ENCODE peak calls at places on chromosomes 5 and 9, in seven cellular contexts. F, T, M, U, G, J and D are unnamed samples.

GRCh38 chr9:114465906-114466900 is 39.1 kb downstream of the WHRN start:
- DNase-seq in F (no peak), T (no peak), M (no peak), U (no peak), G (no peak), J (no peak), D (no peak)

GRCh38 chr5:30401479-30402058 is 791.9 kb upstream of the CDH6 start:
- DNase-seq in F (no peak), T (peak), M (peak), U (peak), G (no peak), J (peak), D (peak)

GRCh38 chr9:108991479-108991878 is 21.8 kb downstream of the CTNNAL1 start:
- DNase-seq in F (no peak), T (no peak), M (no peak), U (peak), G (no peak), J (peak), D (no peak)

GRCh38 chr9:75912951-75913350 is 22.5 kb downstream of the PCSK5 start:
- DNase-seq in F (no peak), T (no peak), M (no peak), U (no peak), G (no peak), J (no peak), D (no peak)

GRCh38 chr9:108119530-108120113 is 630.1 kb upstream of the KLF4 start:
- DNase-seq in F (no peak), T (no peak), M (no peak), U (no peak), G (no peak), J (peak), D (no peak)

GRCh38 chr5:179238628-179238970 is 106.7 kb downstream of the ADAMTS2 start:
- DNase-seq in F (no peak), T (no peak), M (no peak), U (no peak), G (no peak), J (no peak), D (no peak)

GRCh38 chr5:34762321-34762871 is 76.6 kb upstream of the TTC23L start:
- DNase-seq in F (no peak), T (no peak), M (no peak), U (no peak), G (no peak), J (peak), D (no peak)

GRCh38 chr5:113125371-113125770 is 148.8 kb downstream of the DCP2 start:
- DNase-seq in F (no peak), T (no peak), M (no peak), U (no peak), G (no peak), J (peak), D (no peak)

GRCh38 chr5:174789596-174789995 is 65.2 kb downstream of the MSX2 start:
- DNase-seq in F (no peak), T (no peak), M (no peak), U (no peak), G (no peak), J (no peak), D (no peak)

GRCh38 chr5:89073045-89073444 is 190.1 kb upstream of the MEF2C start:
- DNase-seq in F (no peak), T (no peak), M (no peak), U (no peak), G (no peak), J (no peak), D (no peak)

GRCh38 chr5:67809589-67809988 is 406.0 kb upstream of the PIK3R1 start:
- DNase-seq in F (no peak), T (no peak), M (no peak), U (no peak), G (no peak), J (no peak), D (peak)

GRCh38 chr5:144812770-144813169 is 642.1 kb downstream of the KCTD16 start:
- DNase-seq in F (peak), T (no peak), M (no peak), U (peak), G (no peak), J (peak), D (peak)

GRCh38 chr5:71719092-71719964 is at the start of gene CARTPT:
- DNase-seq in F (no peak), T (peak), M (no peak), U (no peak), G (no peak), J (peak), D (no peak)

GRCh38 chr5:125481506-125482455 is 735.3 kb upstream of the ZNF608 start:
- DNase-seq in F (no peak), T (no peak), M (no peak), U (no peak), G (no peak), J (no peak), D (no peak)

GRCh38 chr5:78638423-78638822 is 10.1 kb downstream of the LHFPL2 start:
- DNase-seq in F (peak), T (peak), M (peak), U (peak), G (no peak), J (peak), D (peak)

GRCh38 chr9:33106372-33106771 is 29.9 kb upstream of the SMU1 start:
- DNase-seq in F (no peak), T (no peak), M (no peak), U (no peak), G (no peak), J (no peak), D (no peak)

GRCh38 chr5:51860532-51861018 is 477.3 kb downstream of the ISL1 start:
- DNase-seq in F (no peak), T (no peak), M (no peak), U (no peak), G (no peak), J (no peak), D (no peak)

GRCh38 chr5:55535199-55535905 is 588 bp upstream of the PLPP1 start:
- DNase-seq in F (no peak), T (no peak), M (no peak), U (no peak), G (no peak), J (no peak), D (no peak)

GRCh38 chr9:69425402-69425801 is 100.4 kb downstream of the ENTREP1 start:
- DNase-seq in F (no peak), T (no peak), M (no peak), U (no peak), G (no peak), J (no peak), D (no peak)

GRCh38 chr5:52964138-52964537 is 25.0 kb upstream of the ITGA2 start:
- DNase-seq in F (no peak), T (no peak), M (no peak), U (no peak), G (no peak), J (no peak), D (peak)

GRCh38 chr5:157271740-157272271 is 5.9 kb downstream of the CYFIP2 start:
- DNase-seq in F (no peak), T (no peak), M (peak), U (no peak), G (peak), J (no peak), D (no peak)

GRCh38 chr5:74762599-74762998 is 4.3 kb downstream of the GFM2 start:
- DNase-seq in F (peak), T (no peak), M (no peak), U (peak), G (no peak), J (peak), D (peak)

GRCh38 chr9:115022760-115023434 is 92.5 kb upstream of the TNFSF8 start:
- DNase-seq in F (peak), T (no peak), M (no peak), U (peak), G (no peak), J (peak), D (peak)

GRCh38 chr5:78360674-78361225 is 333 bp downstream of the SCAMP1 start:
- DNase-seq in F (no peak), T (peak), M (peak), U (no peak), G (peak), J (no peak), D (no peak)

GRCh38 chr9:88322906-88323566 is 65.2 kb upstream of the SPIN1 start:
- DNase-seq in F (peak), T (no peak), M (peak), U (peak), G (no peak), J (peak), D (peak)

GRCh38 chr9:74942801-74943200 is 9.9 kb downstream of the C9orf40 start:
- DNase-seq in F (no peak), T (no peak), M (no peak), U (peak), G (no peak), J (peak), D (peak)

GRCh38 chr9:129796029-129796910 is 6.7 kb upstream of the TOR1B start:
- DNase-seq in F (no peak), T (no peak), M (no peak), U (no peak), G (no peak), J (no peak), D (no peak)

GRCh38 chr9:117825609-117826347 is 121.6 kb downstream of the TLR4 start:
- DNase-seq in F (no peak), T (no peak), M (peak), U (no peak), G (no peak), J (no peak), D (no peak)

GRCh38 chr9:125985998-125986655 is 239.0 kb downstream of the PBX3 start:
- DNase-seq in F (no peak), T (no peak), M (no peak), U (no peak), G (no peak), J (no peak), D (no peak)

GRCh38 chr5:56319281-56320242 is 86.4 kb upstream of the ANKRD55 start:
- DNase-seq in F (no peak), T (no peak), M (peak), U (no peak), G (no peak), J (peak), D (peak)

GRCh38 chr5:164097747-164098146 is 592.3 kb downstream of the MAT2B start:
- DNase-seq in F (peak), T (no peak), M (no peak), U (no peak), G (no peak), J (peak), D (peak)

GRCh38 chr9:32635362-32635761 is at the start of gene TAF1L:
- DNase-seq in F (no peak), T (no peak), M (no peak), U (no peak), G (no peak), J (no peak), D (no peak)

GRCh38 chr9:125929846-125930245 is 182.7 kb downstream of the PBX3 start:
- DNase-seq in F (no peak), T (no peak), M (no peak), U (no peak), G (no peak), J (no peak), D (peak)

GRCh38 chr9:94039786-94040185 is 44.5 kb upstream of the PTPDC1 start:
- DNase-seq in F (no peak), T (no peak), M (no peak), U (no peak), G (no peak), J (no peak), D (no peak)

GRCh38 chr5:139636207-139636792 is 11.8 kb upstream of the CXXC5 start:
- DNase-seq in F (no peak), T (no peak), M (peak), U (no peak), G (no peak), J (no peak), D (no peak)

GRCh38 chr5:151585970-151586369 is 5.2 kb downstream of the FAT2 start:
- DNase-seq in F (no peak), T (no peak), M (no peak), U (no peak), G (no peak), J (no peak), D (peak)

GRCh38 chr9:111604054-111604615 is 4.7 kb upstream of the PTGR1 start:
- DNase-seq in F (no peak), T (no peak), M (no peak), U (no peak), G (no peak), J (no peak), D (no peak)